ENCODE peak calls at places on chromosome 2, in five cellular contexts. V is psoas muscle; D is fibroblast of lung; M is CD8-positive, alpha-beta T cell; W is body of pancreas. B is an unnamed sample.

GRCh38 chr2:74262681-74263080 is 64.3 kb downstream of the MTHFD2 start:
- DNase-seq in D (no peak), W (no peak), V (no peak), M (no peak), B (no peak)

GRCh38 chr2:2889141-2889540 is 488.5 kb downstream of the EIPR1 start:
- DNase-seq in M (no peak), D (no peak), W (no peak), V (no peak), B (no peak)

GRCh38 chr2:195612515-195613495 is 44.2 kb upstream of the SLC39A10 start:
- DNase-seq in W (peak; percentile 27), M (no peak), V (no peak), D (peak; percentile 44), B (no peak)

GRCh38 chr2:138503087-138503442 is 1.5 kb downstream of the SPOPL start:
- DNase-seq in V (no peak), D (no peak), M (no peak), W (no peak), B (no peak)

GRCh38 chr2:160394153-160394552 is 99.5 kb downstream of the RBMS1 start:
- DNase-seq in D (no peak), M (no peak), W (no peak), V (no peak), B (no peak)

GRCh38 chr2:128783896-128784295 is 465.2 kb upstream of the HS6ST1 start:
- DNase-seq in W (no peak), V (no peak), M (peak; percentile 27), D (no peak), B (no peak)

GRCh38 chr2:144935736-144936135 is 415.8 kb upstream of the ZEB2 start:
- DNase-seq in V (no peak), W (no peak), M (no peak), D (no peak), B (no peak)

GRCh38 chr2:176118606-176119370 is 2.2 kb downstream of the HOXD10 start:
- DNase-seq in D (no peak), V (no peak), W (no peak), M (no peak), B (no peak)

GRCh38 chr2:20232837-20233207 is 7.9 kb upstream of the SDC1 start:
- DNase-seq in V (no peak), D (no peak), W (no peak), M (peak; percentile 5), B (no peak)

GRCh38 chr2:176081993-176082884 is 1.5 kb downstream of the EVX2 start:
- DNase-seq in D (no peak), W (no peak), M (no peak), V (no peak), B (no peak)

GRCh38 chr2:217396165-217396564 is 536.3 kb upstream of the TNP1 start:
- DNase-seq in W (no peak), V (no peak), D (no peak), M (no peak), B (no peak)

GRCh38 chr2:197369946-197370325 is 59.4 kb upstream of the ANKRD44 start:
- DNase-seq in W (no peak), V (no peak), M (no peak), D (no peak), B (no peak)

GRCh38 chr2:231961349-231962166 is at the start of gene DIS3L2:
- DNase-seq in M (peak; percentile 83), V (peak; percentile 86), W (peak; percentile 75), D (peak; percentile 82), B (peak; percentile 82)

GRCh38 chr2:72118951-72119350 is 28.7 kb downstream of the CYP26B1 start:
- DNase-seq in M (no peak), W (no peak), V (no peak), D (no peak), B (no peak)

GRCh38 chr2:104863229-104863584 is 9.3 kb downstream of the POU3F3 start:
- DNase-seq in D (no peak), V (no peak), M (no peak), W (no peak), B (no peak)

GRCh38 chr2:16151651-16152050 is 211.3 kb downstream of the MYCN start:
- DNase-seq in D (no peak), W (no peak), V (no peak), M (no peak), B (no peak)

GRCh38 chr2:20189299-20189931 is 35.5 kb downstream of the SDC1 start:
- DNase-seq in D (no peak), M (no peak), V (no peak), W (no peak), B (no peak)

GRCh38 chr2:142682528-142682927 is 194.9 kb upstream of the KYNU start:
- DNase-seq in D (peak; percentile 65), M (no peak), V (no peak), W (no peak), B (no peak)

GRCh38 chr2:88227446-88227845 is 57.3 kb downstream of the THNSL2 start:
- DNase-seq in W (no peak), M (no peak), V (no peak), D (no peak), B (no peak)

GRCh38 chr2:237488295-237488694 is 1.2 kb downstream of the MLPH start:
- DNase-seq in M (no peak), W (no peak), V (no peak), D (no peak), B (no peak)

GRCh38 chr2:63596487-63596886 is 7.7 kb downstream of the MDH1 start:
- DNase-seq in M (no peak), D (no peak), W (no peak), V (no peak), B (no peak)

GRCh38 chr2:63598971-63599370 is 10.2 kb downstream of the MDH1 start:
- DNase-seq in W (no peak), V (no peak), M (no peak), D (no peak), B (no peak)

GRCh38 chr2:63590621-63591408 is 2.1 kb downstream of the MDH1 start:
- DNase-seq in M (no peak), D (peak; percentile 62), V (no peak), W (no peak), B (no peak)

GRCh38 chr2:63591566-63592175 is 2.9 kb downstream of the MDH1 start:
- DNase-seq in D (no peak), W (no peak), M (no peak), V (no peak), B (no peak)

DNA sequence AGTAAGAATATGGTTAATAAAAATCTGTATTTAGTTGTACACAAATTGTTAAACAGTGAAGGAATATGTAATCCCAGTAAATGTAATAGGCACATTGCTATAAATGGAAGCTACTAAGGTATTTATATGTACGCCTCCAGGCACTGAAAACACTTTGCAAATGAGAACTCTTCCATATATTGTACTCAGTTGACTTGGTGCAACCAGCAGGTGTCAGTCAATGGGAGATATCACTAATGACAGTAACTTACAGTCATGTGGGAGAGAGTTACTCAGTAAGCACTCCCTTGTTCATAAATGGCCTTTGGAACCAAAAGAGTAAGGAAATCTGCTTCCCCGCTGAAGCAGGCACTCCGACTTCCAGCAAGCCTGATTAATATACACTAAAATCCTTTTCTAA is 5.9 kb downstream of the MDH1 start:
- DNase-seq in D (no peak), M (no peak), W (no peak), V (no peak), B (no peak)
- H3K4me3 ChIP-seq in D (no peak overlapping the region), M (no peak overlapping the region), W (no peak overlapping the region), V (no peak overlapping the region), B (no peak overlapping the region)

GRCh38 chr2:65546406-65546805 is 114.0 kb upstream of the SPRED2 start:
- DNase-seq in M (no peak), D (no peak), V (no peak), W (no peak), B (no peak)
- H3K27ac ChIP-seq in M (no peak overlapping the region), D (no peak overlapping the region), V (no peak overlapping the region), W (no peak overlapping the region), B (no peak overlapping the region)

DNA sequence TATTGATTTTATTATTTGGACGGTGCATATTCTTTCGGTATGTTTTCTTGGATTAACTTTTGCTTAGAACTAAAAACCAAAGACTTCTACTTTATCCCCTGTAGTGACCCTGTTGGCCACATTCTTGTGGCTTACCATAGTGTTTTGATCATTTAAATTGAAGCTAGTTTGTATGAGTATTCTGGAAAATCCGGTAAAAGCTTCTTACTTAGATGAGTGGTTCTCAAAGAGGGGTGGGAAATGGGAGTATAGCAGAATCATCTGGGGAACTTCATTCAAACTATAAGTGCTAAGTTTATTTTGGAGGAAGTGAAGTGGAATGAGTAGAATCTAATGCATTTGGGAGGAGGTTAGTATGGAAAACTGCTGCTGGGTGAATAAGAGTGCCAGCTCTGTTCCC is 3.8 kb downstream of the PPP1CB start:
- DNase-seq in M (no peak), W (no peak), V (no peak), D (no peak), B (no peak)
- H3K4me3 ChIP-seq in M (no peak overlapping the region), W (no peak overlapping the region), V (peak overlapping the region; percentile 78), D (peak overlapping the region; percentile 97), B (peak overlapping the region; percentile 97)

GRCh38 chr2:43541165-43541564 is 54.7 kb downstream of the THADA start:
- DNase-seq in W (no peak), V (no peak), M (no peak), D (no peak), B (no peak)

GRCh38 chr2:43539991-43540860 is 55.6 kb downstream of the THADA start:
- DNase-seq in D (peak; percentile 100), V (peak; percentile 66), M (no peak), W (peak; percentile 79), B (no peak)

GRCh38 chr2:43539436-43539835 is 56.4 kb downstream of the THADA start:
- DNase-seq in M (no peak), V (no peak), W (no peak), D (no peak), B (no peak)

GRCh38 chr2:43537137-43537536 is 58.7 kb downstream of the THADA start:
- DNase-seq in V (no peak), D (no peak), W (no peak), M (no peak), B (no peak)

DNA sequence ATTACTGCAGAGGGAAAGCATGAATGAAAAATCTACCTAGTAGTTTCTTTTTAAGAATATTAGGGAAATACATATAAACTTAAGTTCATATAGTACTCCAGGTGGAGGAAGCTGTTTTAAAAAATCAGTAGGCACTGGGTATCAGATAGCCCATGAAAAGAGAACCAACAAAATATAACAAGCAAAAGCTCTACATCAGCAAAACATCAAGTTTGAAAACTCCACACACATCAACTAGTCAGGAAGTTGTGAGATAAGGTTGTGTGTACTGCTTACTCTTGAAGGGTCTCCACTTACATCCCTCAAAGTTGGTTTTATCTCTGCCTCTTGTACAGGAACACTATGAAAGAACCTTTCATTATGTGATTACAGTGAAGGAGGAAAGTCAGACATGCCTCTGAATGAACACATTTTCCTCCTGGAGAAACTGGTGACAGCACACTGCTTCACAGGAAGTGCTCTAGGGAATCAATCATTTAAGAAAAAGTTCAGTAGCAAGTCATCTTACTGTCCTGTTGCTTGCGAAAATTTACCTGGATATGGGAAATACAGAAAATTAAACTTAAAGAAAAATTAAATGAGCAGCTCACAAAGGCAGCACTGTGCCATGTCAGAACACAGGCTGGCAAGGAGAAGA is 57.7 kb downstream of the THADA start:
- DNase-seq in V (no peak), M (no peak), D (no peak), W (no peak), B (no peak)
- H3K27ac ChIP-seq in V (no peak overlapping the region), M (no peak overlapping the region), D (no peak overlapping the region), W (no peak overlapping the region), B (no peak overlapping the region)

DNA sequence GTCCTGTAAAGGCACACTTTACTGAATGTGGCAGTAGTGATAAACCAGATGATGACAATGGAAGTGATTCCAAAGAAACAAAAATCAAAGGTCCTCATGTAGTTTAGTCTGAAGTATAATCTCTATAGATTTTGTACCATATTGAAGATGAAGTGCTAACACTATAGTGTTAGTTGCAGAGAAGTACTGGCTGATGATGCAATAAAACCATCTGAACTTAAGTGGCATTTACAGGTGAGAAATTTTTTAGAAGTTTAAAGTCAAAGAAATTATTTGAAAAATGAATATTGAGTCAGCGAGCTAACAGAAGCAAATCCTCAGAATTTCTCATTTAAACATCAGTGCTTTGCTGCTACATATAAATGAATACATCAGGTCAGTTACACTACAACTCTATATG is 43.1 kb upstream of the RMDN2 start:
- DNase-seq in W (no peak), D (no peak), V (no peak), M (no peak), B (no peak)
- H3K4me3 ChIP-seq in W (no peak overlapping the region), D (no peak overlapping the region), V (no peak overlapping the region), M (no peak overlapping the region), B (no peak overlapping the region)